ENCODE peak calls at places on chromosomes 16 and 17, in nine cellular contexts. P is lung; C is A549; B is CD8-positive, alpha-beta T cell; X is endothelial cell of umbilical vein; U is heart right ventricle; L is mucosa of descending colon; A is dorsolateral prefrontal cortex; M is uterus. Z is an unnamed sample.

GRCh38 chr16:78244131-78244899 is 144.9 kb downstream of the WWOX start:
- DNase-seq in P (no peak), C (no peak), B (no peak), X (no peak), U (no peak), L (no peak), A (no peak), M (no peak), Z (no peak)

GRCh38 chr16:74813109-74813641 is 38.6 kb upstream of the FA2H start:
- DNase-seq in P (peak; percentile 77), C (peak; percentile 87), B (peak; percentile 66), X (peak; percentile 61), U (peak; percentile 47), L (peak; percentile 91), A (peak; percentile 78), M (peak; percentile 29), Z (peak; percentile 90)

GRCh38 chr16:88194397-88195020 is 188.2 kb upstream of the ZNF469 start:
- DNase-seq in P (no peak), C (no peak), B (no peak), X (no peak), U (no peak), L (no peak), A (no peak), M (no peak), Z (no peak)

GRCh38 chr17:10139560-10139959 is 58.8 kb downstream of the GAS7 start:
- DNase-seq in P (no peak), C (no peak), B (no peak), X (no peak), U (no peak), L (no peak), A (no peak), M (no peak), Z (no peak)

GRCh38 chr16:86171329-86171728 is 272.4 kb downstream of the IRF8 start:
- DNase-seq in P (no peak), C (no peak), B (no peak), X (no peak), U (no peak), L (no peak), A (no peak), M (no peak), Z (no peak)

GRCh38 chr17:80782536-80783427 is 208.9 kb upstream of the CHMP6 start:
- DNase-seq in P (no peak), C (peak; percentile 46), B (peak; percentile 63), X (peak; percentile 51), U (no peak), L (no peak), A (no peak), M (no peak), Z (no peak)

GRCh38 chr17:601462-602303 is 113.0 kb downstream of the VPS53 start:
- DNase-seq in P (no peak), C (no peak), B (no peak), X (peak; percentile 88), U (no peak), L (no peak), A (no peak), M (peak; percentile 63), Z (no peak)

GRCh38 chr17:20141201-20141999 is 132.2 kb downstream of the SPECC1 start:
- DNase-seq in P (no peak), C (no peak), B (no peak), X (no peak), U (no peak), L (no peak), A (no peak), M (no peak), Z (no peak)

GRCh38 chr17:1559047-1559742 is 3.4 kb downstream of the PITPNA start:
- DNase-seq in P (no peak), C (no peak), B (no peak), X (no peak), U (no peak), L (no peak), A (no peak), M (no peak), Z (no peak)

GRCh38 chr17:63082273-63082861 is 116.3 kb downstream of the TANC2 start:
- DNase-seq in P (no peak), C (peak; percentile 26), B (no peak), X (peak; percentile 58), U (no peak), L (no peak), A (no peak), M (no peak), Z (no peak)

GRCh38 chr17:40515491-40516041 is 14.1 kb upstream of the TNS4 start:
- DNase-seq in P (no peak), C (no peak), B (no peak), X (no peak), U (no peak), L (no peak), A (no peak), M (no peak), Z (no peak)

GRCh38 chr16:66364117-66364958 is 2.2 kb upstream of the CDH5 start:
- DNase-seq in P (no peak), C (peak; percentile 50), B (no peak), X (peak; percentile 85), U (peak; percentile 79), L (peak; percentile 51), A (no peak), M (peak; percentile 70), Z (no peak)

GRCh38 chr17:81232616-81233241 is 6.1 kb downstream of the TEPSIN start:
- DNase-seq in P (no peak), C (no peak), B (no peak), X (no peak), U (no peak), L (no peak), A (no peak), M (no peak), Z (no peak)

GRCh38 chr17:65332375-65332774 is 195.2 kb downstream of the RGS9 start:
- DNase-seq in P (no peak), C (no peak), B (no peak), X (no peak), U (no peak), L (no peak), A (no peak), M (no peak), Z (no peak)

DNA sequence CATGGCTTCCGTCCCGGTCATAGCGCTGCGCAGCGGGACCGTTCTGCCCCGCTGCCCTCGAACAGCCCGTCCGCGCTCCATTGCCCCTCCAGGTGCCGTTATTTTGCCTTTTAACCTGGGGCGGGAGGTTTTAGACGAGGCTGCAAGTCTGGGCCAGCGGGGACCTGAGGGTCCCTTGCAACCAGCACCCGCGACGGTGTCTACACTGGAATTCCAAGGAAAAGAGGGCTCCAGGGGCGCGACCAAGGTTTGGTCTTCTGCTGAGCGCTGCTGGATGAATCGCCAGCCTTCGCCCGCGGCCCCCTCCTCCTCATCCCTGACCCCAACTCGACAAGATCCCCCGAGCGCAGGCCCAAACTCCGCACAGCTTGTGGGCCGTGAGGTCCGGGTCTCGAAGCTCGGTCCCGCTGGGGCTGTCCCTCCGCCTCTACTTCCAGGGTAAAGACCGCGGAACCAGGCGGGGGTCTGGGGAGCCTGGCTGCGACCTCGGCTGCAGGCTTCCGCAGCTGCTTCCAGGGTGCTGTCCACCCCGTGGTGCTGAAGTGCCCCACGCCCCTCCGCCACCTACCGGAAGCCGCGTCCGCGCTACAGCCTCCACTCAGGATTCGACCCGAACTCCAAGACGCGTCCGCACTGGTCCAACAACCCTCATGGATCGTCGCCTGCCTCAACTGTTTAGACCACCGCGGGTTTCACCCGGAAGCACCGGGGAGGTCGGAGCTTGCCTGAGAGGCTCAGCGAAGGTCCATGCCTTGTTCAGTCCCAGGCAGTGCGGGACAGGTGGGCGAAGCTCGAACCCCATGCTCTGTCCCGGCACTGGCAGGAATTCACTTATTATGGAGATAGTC is 10.1 kb upstream of the CA4 start:
- DNase-seq in P (peak; percentile 71), C (peak; percentile 68), B (peak; percentile 70), X (peak; percentile 54), U (peak; percentile 71), L (peak; percentile 85), A (peak; percentile 54), M (peak; percentile 40), Z (peak; percentile 78)
- TF ChIP-seq CTCF in P (no peak), C (peak; percentile 56), B (peak; percentile 35), X (peak; percentile 35), U (peak; percentile 73), L (peak; percentile 59), A (peak; percentile 70), M (peak; percentile 52), Z (peak; percentile 60)

GRCh38 chr17:2937331-2938003 is 125.9 kb downstream of the OR1D5 start:
- DNase-seq in P (no peak), C (no peak), B (no peak), X (peak; percentile 42), U (no peak), L (no peak), A (no peak), M (no peak), Z (no peak)
- TF ChIP-seq CTCF in P (no peak), C (no peak), B (no peak), X (no peak), U (no peak), L (no peak), A (no peak), M (no peak), Z (no peak)

DNA sequence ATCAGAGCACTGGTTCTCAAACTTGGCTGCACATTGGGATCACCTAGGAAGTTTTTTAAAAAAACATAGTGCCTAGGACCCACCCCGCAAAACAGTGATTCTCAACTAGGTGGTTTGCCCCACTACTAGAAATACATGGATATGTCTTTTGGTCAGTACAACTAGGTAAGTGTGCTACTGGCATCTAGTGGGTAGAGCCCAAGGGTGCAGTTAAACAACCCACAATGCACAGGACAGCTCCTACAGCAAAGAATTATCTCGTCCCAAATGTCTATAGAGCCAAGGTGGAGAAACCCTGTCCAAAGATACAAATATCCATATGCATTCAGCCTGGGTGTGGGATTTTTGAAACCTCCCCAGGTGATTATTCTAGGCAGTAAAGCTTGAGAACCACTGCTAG is 11.8 kb upstream of the ZNF19 start:
- DNase-seq in P (no peak), C (no peak), B (no peak), X (no peak), U (no peak), L (no peak), A (no peak), M (no peak), Z (no peak)
- TF ChIP-seq CTCF in P (no peak), C (no peak), B (no peak), X (no peak), U (no peak), L (no peak), A (no peak), M (no peak), Z (no peak)

DNA sequence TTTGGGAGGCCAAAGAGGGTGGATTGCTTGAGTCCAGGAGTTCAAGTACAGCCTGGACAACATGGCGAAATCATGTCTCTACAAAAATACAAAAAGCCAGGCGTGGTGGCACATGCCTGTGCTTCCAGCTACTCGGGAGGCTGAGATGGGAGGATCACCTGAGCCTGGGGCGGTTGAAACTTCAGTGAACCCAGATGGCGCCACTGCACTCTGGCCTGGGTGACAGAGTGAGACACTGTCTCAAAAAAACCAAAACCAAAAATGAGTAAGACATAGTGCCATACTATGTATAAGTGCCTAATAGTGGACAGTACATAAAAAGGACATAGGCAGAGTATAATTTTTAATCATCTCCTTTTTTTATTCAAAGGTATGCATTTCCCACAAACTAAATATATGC is 4.0 kb downstream of the CTC1 start:
- DNase-seq in P (no peak), C (peak; percentile 31), B (peak; percentile 24), X (no peak), U (no peak), L (no peak), A (no peak), M (no peak), Z (no peak)
- TF ChIP-seq CTCF in P (no peak), C (no peak), B (no peak), X (no peak), U (no peak), L (no peak), A (no peak), M (no peak), Z (no peak)